ENCODE peak calls at places on chromosome 20, in four cellular contexts. K is gastrocnemius medialis, B is tibial nerve, G is aorta. F is an unnamed sample.

GRCh38 chr20:48333707-48334106 is 494.1 kb downstream of the PREX1 start:
- DNase-seq in B (no peak), G (no peak), K (no peak), F (no peak)

GRCh38 chr20:3687655-3688054 is 5.8 kb upstream of the ADAM33 start:
- DNase-seq in K (no peak), B (peak; percentile 50), G (no peak), F (no peak)

GRCh38 chr20:419556-420168 is 11.6 kb downstream of the RBCK1 start:
- DNase-seq in B (no peak), K (no peak), G (no peak), F (no peak)

GRCh38 chr20:50189681-50190250 is 864 bp upstream of the CEBPB start:
- DNase-seq in K (no peak), G (no peak), B (no peak), F (no peak)

GRCh38 chr20:47645632-47646031 is 139.6 kb downstream of the SULF2 start:
- DNase-seq in K (no peak), G (no peak), B (no peak), F (no peak)

GRCh38 chr20:61253640-61254511 is 1.8 kb downstream of the CDH4 start:
- DNase-seq in K (no peak), G (no peak), B (no peak), F (no peak)

GRCh38 chr20:62736026-62736406 is 27.4 kb downstream of the NTSR1 start:
- DNase-seq in G (peak; percentile 35), K (no peak), B (no peak), F (no peak)

GRCh38 chr20:11124849-11125505 is 451.2 kb upstream of the JAG1 start:
- DNase-seq in B (no peak), G (no peak), K (no peak), F (no peak)

GRCh38 chr20:34713194-34713943 is 9.2 kb downstream of the TP53INP2 start:
- DNase-seq in K (no peak), B (no peak), G (no peak), F (no peak)

GRCh38 chr20:55882922-55883321 is 122.4 kb downstream of the CBLN4 start:
- DNase-seq in G (no peak), B (no peak), K (no peak), F (no peak)

GRCh38 chr20:9417665-9418064 is 96.7 kb upstream of the LAMP5 start:
- DNase-seq in G (no peak), K (no peak), B (no peak), F (no peak)

GRCh38 chr20:43987531-43987930 is 72.9 kb downstream of the TOX2 start:
- DNase-seq in K (no peak), B (no peak), G (no peak), F (no peak)

GRCh38 chr20:19934792-19935491 is 82.2 kb upstream of the NAA20 start:
- DNase-seq in B (peak; percentile 63), G (no peak), K (peak; percentile 61), F (no peak)

GRCh38 chr20:54619181-54619580 is 143.8 kb downstream of the DOK5 start:
- DNase-seq in K (peak; percentile 42), G (no peak), B (no peak), F (no peak)

GRCh38 chr20:39800548-39800947 is 838.4 kb downstream of the DHX35 start:
- DNase-seq in K (peak; percentile 3), G (no peak), B (no peak), F (no peak)
- H3K4me3 ChIP-seq in K (no peak overlapping the region), G (no peak overlapping the region), B (no peak overlapping the region), F (no peak overlapping the region)

GRCh38 chr20:12133553-12133952 is 215.9 kb downstream of the BTBD3 start:
- DNase-seq in G (no peak), K (no peak), B (no peak), F (no peak)
- H3K9me3 ChIP-seq in G (no peaks in the 10 kb centered on the region), K (no peaks in the 10 kb centered on the region), B (no peaks in the 10 kb centered on the region), F (no peaks in the 10 kb centered on the region)

DNA sequence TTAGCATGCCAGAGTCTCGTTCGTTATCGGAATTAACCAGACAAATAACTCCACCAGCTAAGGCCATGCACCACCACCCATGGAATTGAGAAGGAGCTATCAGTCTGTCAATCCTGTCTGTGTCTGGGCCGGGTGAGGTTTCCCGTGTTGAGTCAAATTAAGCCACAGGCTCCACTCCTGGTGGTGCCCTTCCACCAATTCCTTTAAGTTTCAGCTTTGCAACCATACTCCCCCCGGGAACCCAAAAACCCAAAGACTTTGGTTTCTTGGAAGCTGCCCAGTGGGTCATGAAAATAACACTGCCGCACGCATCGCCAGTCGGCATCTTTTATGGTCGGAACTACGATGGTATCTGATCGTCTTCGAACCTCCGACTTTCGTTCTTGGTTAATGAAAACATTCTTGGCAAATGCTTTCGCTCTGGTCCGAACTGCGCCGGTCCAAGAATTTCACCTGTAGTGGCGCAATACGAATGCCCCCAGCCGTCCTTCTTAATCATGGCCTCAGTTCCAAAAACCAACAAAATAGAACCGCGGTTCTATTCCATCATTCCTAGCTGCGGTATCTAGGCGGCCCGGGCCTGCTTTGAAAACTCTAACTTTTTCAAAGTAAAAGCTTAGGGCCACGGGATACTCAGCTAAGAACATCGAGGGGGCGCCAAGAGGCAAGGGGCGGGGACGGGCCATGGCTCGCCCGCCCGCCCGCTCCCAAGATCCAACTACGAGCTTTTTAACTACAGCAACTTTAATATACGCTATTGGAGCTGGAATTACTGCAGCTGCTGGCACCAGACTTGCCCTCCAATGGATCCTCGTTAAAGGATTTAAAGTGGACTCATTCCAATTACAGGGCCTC is 1958.5 kb upstream of the DEFB115 start:
- DNase-seq in B (no peak), G (no peak), K (no peak), F (no peak)
- H3K4me1 ChIP-seq in B (no peaks in the 10 kb centered on the region), G (no peaks in the 10 kb centered on the region), K (no peaks in the 10 kb centered on the region), F (no peaks in the 10 kb centered on the region)

GRCh38 chr20:37669062-37669772 is 24.6 kb upstream of the CTNNBL1 start:
- DNase-seq in G (no peak), K (no peak), B (no peak), F (no peak)
- H3K4me3 ChIP-seq in G (no peak overlapping the region), K (no peak overlapping the region), B (no peak overlapping the region), F (no peak overlapping the region)